ENCODE peak calls at places on chromosomes 6 and 20, in nine cellular contexts. W is NCI-H1436; Y is NCI-H2081; F is GM04504; N is cardiac fibroblast; Z is midbrain; T is activated CD8-positive, alpha-beta memory T cell treated with anti-CD3 and anti-CD28 coated beads for 48 hours; M is frontal cortex; S is activated T-cell treated with anti-CD3 and anti-CD28 coated beads, Interleukin-2, amount 50 U/mL, for 48 hours. H is an unnamed sample.

GRCh38 chr6:43575105-43575771 is 600 bp downstream of the XPO5 start:
- DNase-seq in T (no peak), S (no peak), F (no peak), M (no peak), Y (no peak), N (no peak), W (no peak), Z (no peak), H (peak; percentile 42)

GRCh38 chr6:160991411-160992322 is at the start of gene MAP3K4:
- DNase-seq in W (peak; percentile 66), F (peak; percentile 49), M (peak; percentile 84), Z (peak; percentile 68), T (peak; percentile 63), S (peak; percentile 86), Y (peak; percentile 46), N (peak; percentile 89), H (peak; percentile 75)

GRCh38 chr6:162941128-162941527 is 213.4 kb downstream of the PACRG start:
- DNase-seq in M (no peak), Z (no peak), F (no peak), S (no peak), T (no peak), W (no peak), N (no peak), Y (no peak), H (no peak)

GRCh38 chr6:119234941-119235340 is 114.6 kb downstream of the MAN1A1 start:
- DNase-seq in F (no peak), Y (no peak), Z (no peak), W (no peak), M (no peak), T (no peak), S (no peak), N (no peak), H (no peak)

GRCh38 chr6:133202610-133203343 is 38.4 kb upstream of the EYA4 start:
- DNase-seq in Z (no peak), W (no peak), T (no peak), Y (no peak), M (no peak), S (no peak), F (no peak), N (no peak), H (peak; percentile 4)

GRCh38 chr20:33727806-33728205 is 4.0 kb upstream of the ZNF341 start:
- DNase-seq in W (no peak), S (no peak), N (no peak), T (no peak), F (no peak), M (no peak), Y (no peak), Z (no peak), H (no peak)

GRCh38 chr6:135739288-135739687 is 112.2 kb upstream of the PDE7B start:
- DNase-seq in Z (no peak), M (no peak), S (no peak), N (peak; percentile 85), Y (no peak), W (no peak), T (no peak), F (peak; percentile 7), H (no peak)

GRCh38 chr20:57941121-57941522 is 231.3 kb upstream of the PMEPA1 start:
- DNase-seq in W (no peak), F (no peak), M (no peak), Z (no peak), Y (peak; percentile 3), T (no peak), N (no peak), S (no peak), H (no peak)

GRCh38 chr6:134002821-134003220 is 49.6 kb downstream of the SLC2A12 start:
- DNase-seq in W (no peak), T (no peak), M (no peak), F (no peak), Z (no peak), N (no peak), S (no peak), Y (no peak), H (no peak)

GRCh38 chr6:44128020-44128917 is 915 bp downstream of the TMEM63B start:
- DNase-seq in F (no peak), Z (no peak), T (no peak), M (peak; percentile 57), N (peak; percentile 35), S (peak; percentile 38), W (no peak), Y (no peak), H (peak; percentile 45)

GRCh38 chr6:84892666-84893065 is 128.3 kb upstream of the TBX18 start:
- DNase-seq in Z (no peak), F (no peak), N (peak; percentile 21), M (no peak), T (no peak), Y (no peak), S (no peak), W (no peak), H (peak; percentile 69)

GRCh38 chr6:14966111-14966901 is 279.6 kb upstream of the JARID2 start:
- DNase-seq in M (no peak), Y (no peak), N (no peak), T (no peak), W (no peak), S (no peak), F (peak; percentile 19), Z (no peak), H (peak; percentile 16)

GRCh38 chr6:7467007-7467897 is 74.2 kb upstream of the DSP start:
- DNase-seq in Y (no peak), F (no peak), Z (no peak), N (peak; percentile 70), S (no peak), W (no peak), M (no peak), T (no peak), H (no peak)

GRCh38 chr6:166633732-166634535 is 6.9 kb upstream of the RPS6KA2 start:
- DNase-seq in N (no peak), M (no peak), S (no peak), F (no peak), Y (no peak), W (no peak), T (no peak), Z (no peak), H (peak; percentile 45)

GRCh38 chr20:19620471-19620870 is 137.6 kb upstream of the RIN2 start:
- DNase-seq in N (no peak), M (no peak), Y (no peak), W (no peak), Z (no peak), F (no peak), T (no peak), S (no peak), H (no peak)

GRCh38 chr6:116017546-116018276 is 43.0 kb downstream of the FRK start:
- DNase-seq in Y (no peak), Z (no peak), W (no peak), M (no peak), N (no peak), T (no peak), F (no peak), S (no peak), H (no peak)

GRCh38 chr6:593139-593906 is 63.6 kb downstream of the HUS1B start:
- DNase-seq in M (peak; percentile 24), Y (peak; percentile 56), T (no peak), F (peak; percentile 31), Z (peak; percentile 76), N (peak; percentile 70), S (peak; percentile 75), W (peak; percentile 49), H (peak; percentile 69)

GRCh38 chr6:111113731-111114438 is 26.6 kb downstream of the SLC16A10 start:
- DNase-seq in T (no peak), N (peak; percentile 76), W (no peak), M (no peak), S (peak; percentile 40), F (peak; percentile 3), Z (no peak), Y (no peak), H (peak; percentile 5)

GRCh38 chr20:62711703-62712101 is 3.1 kb downstream of the NTSR1 start:
- DNase-seq in N (no peak), Y (peak; percentile 44), S (no peak), T (no peak), Z (no peak), W (peak; percentile 75), F (no peak), M (no peak), H (no peak)